ENCODE peak calls at places on chromosomes 13 and 19, in eight cellular contexts. X is HFF-Myc, Q is neural crest cell, M is tibial nerve, A is kidney epithelial cell, J is psoas muscle, W is astrocyte, T is AG04450. I is an unnamed sample.

GRCh38 chr19:27679399-27679798 is 1533.6 kb downstream of the UQCRFS1 start:
- DNase-seq in X (no peak), Q (no peak), M (no peak), A (no peak), J (no peak), W (no peak), T (no peak), I (no peak)

GRCh38 chr19:8120636-8121480 is 28.5 kb downstream of the FBN3 start:
- DNase-seq in X (no peak), Q (no peak), M (no peak), A (no peak), J (no peak), W (no peak), T (no peak), I (no peak)

GRCh38 chr13:77398825-77399620 is 72.1 kb upstream of the MYCBP2 start:
- DNase-seq in X (no peak), Q (no peak), M (no peak), A (no peak), J (no peak), W (no peak), T (no peak), I (no peak)

GRCh38 chr13:20814224-20814910 is 40.6 kb upstream of the EEF1AKMT1 start:
- DNase-seq in X (peak), Q (no peak), M (peak), A (peak), J (peak), W (peak), T (peak), I (no peak)

GRCh38 chr19:18743281-18743825 is 47.8 kb downstream of the COMP start:
- DNase-seq in X (no peak), Q (no peak), M (no peak), A (no peak), J (peak), W (peak), T (peak), I (no peak)

GRCh38 chr19:58557253-58558065 is 952 bp downstream of the UBE2M start:
- DNase-seq in X (no peak), Q (no peak), M (no peak), A (no peak), J (no peak), W (no peak), T (no peak), I (no peak)

GRCh38 chr19:4013886-4014540 is 6.5 kb downstream of the PIAS4 start:
- DNase-seq in X (no peak), Q (no peak), M (no peak), A (no peak), J (no peak), W (no peak), T (no peak), I (no peak)

GRCh38 chr13:28251462-28251861 is 113.1 kb downstream of the PAN3 start:
- DNase-seq in X (no peak), Q (no peak), M (no peak), A (no peak), J (no peak), W (no peak), T (no peak), I (no peak)

GRCh38 chr13:26721251-26721939 is 39.2 kb downstream of the GPR12 start:
- DNase-seq in X (no peak), Q (no peak), M (no peak), A (no peak), J (peak), W (no peak), T (no peak), I (no peak)

GRCh38 chr13:94595006-94595942 is 678 bp downstream of the TGDS start:
- DNase-seq in X (no peak), Q (peak), M (no peak), A (no peak), J (peak), W (no peak), T (no peak), I (no peak)

GRCh38 chr19:34428549-34429285 is 536 bp downstream of the UBA2 start:
- DNase-seq in X (no peak), Q (no peak), M (peak), A (no peak), J (peak), W (peak), T (no peak), I (no peak)

GRCh38 chr13:42211704-42212103 is 60.2 kb upstream of the AKAP11 start:
- DNase-seq in X (peak), Q (no peak), M (no peak), A (no peak), J (no peak), W (peak), T (no peak), I (no peak)

GRCh38 chr19:48836089-48837017 is at the start of gene HSD17B14:
- DNase-seq in X (no peak), Q (peak), M (no peak), A (no peak), J (no peak), W (peak), T (no peak), I (no peak)

GRCh38 chr13:110944121-110944967 is 29.5 kb upstream of the ANKRD10 start:
- DNase-seq in X (peak), Q (no peak), M (no peak), A (peak), J (peak), W (peak), T (peak), I (no peak)

GRCh38 chr13:70568571-70568970 is 460.3 kb upstream of the KLHL1 start:
- DNase-seq in X (no peak), Q (peak), M (peak), A (no peak), J (no peak), W (peak), T (no peak), I (no peak)

GRCh38 chr13:90105881-90106496 is 1241.5 kb upstream of the MIR17HG start:
- DNase-seq in X (no peak), Q (no peak), M (no peak), A (no peak), J (no peak), W (peak), T (no peak), I (no peak)

GRCh38 chr19:20197747-20198146 is 30.7 kb downstream of the ZNF486 start:
- DNase-seq in X (no peak), Q (no peak), M (no peak), A (no peak), J (no peak), W (no peak), T (no peak), I (no peak)

GRCh38 chr13:57787058-57787791 is 155.7 kb downstream of the PCDH17 start:
- DNase-seq in X (no peak), Q (no peak), M (no peak), A (no peak), J (no peak), W (no peak), T (no peak), I (peak)

GRCh38 chr13:52454459-52454824 is 836 bp upstream of the CKAP2 start:
- DNase-seq in X (no peak), Q (no peak), M (no peak), A (no peak), J (no peak), W (no peak), T (no peak), I (no peak)

GRCh38 chr19:29410974-29411615 is 114.7 kb upstream of the VSTM2B start:
- DNase-seq in X (no peak), Q (no peak), M (peak), A (no peak), J (no peak), W (no peak), T (no peak), I (no peak)

GRCh38 chr19:30293051-30293785 is 79.0 kb upstream of the ZNF536 start:
- DNase-seq in X (no peak), Q (no peak), M (no peak), A (no peak), J (no peak), W (no peak), T (no peak), I (no peak)

GRCh38 chr13:31174018-31174417 is 12.3 kb upstream of the HSPH1 start:
- DNase-seq in X (no peak), Q (no peak), M (no peak), A (no peak), J (no peak), W (peak), T (peak), I (no peak)

GRCh38 chr13:20399961-20400360 is 125.7 kb downstream of the CRYL1 start:
- DNase-seq in X (no peak), Q (no peak), M (no peak), A (no peak), J (no peak), W (no peak), T (no peak), I (no peak)

GRCh38 chr13:26254583-26255102 is 714 bp downstream of the CDK8 start:
- DNase-seq in X (no peak), Q (peak), M (peak), A (no peak), J (peak), W (peak), T (no peak), I (no peak)

GRCh38 chr19:6199240-6199983 is 63.9 kb downstream of the ACSBG2 start:
- DNase-seq in X (peak), Q (peak), M (peak), A (peak), J (peak), W (peak), T (peak), I (peak)
- TF ChIP-seq CTCF in X (peak), Q (peak), M (peak), A (peak), J (peak), W (no peak), T (peak), I (no peak)

GRCh38 chr19:33209844-33210230 is 15.7 kb downstream of the LRP3 start:
- DNase-seq in X (no peak), Q (no peak), M (no peak), A (no peak), J (no peak), W (no peak), T (no peak), I (no peak)
- TF ChIP-seq CTCF in X (no peak), Q (no peak), M (no peak), A (no peak), J (no peak), W (no peak), T (no peak), I (no peak)

GRCh38 chr13:49246850-49247721 is 639 bp upstream of the CDADC1 start:
- DNase-seq in X (no peak), Q (no peak), M (no peak), A (no peak), J (no peak), W (no peak), T (no peak), I (no peak)

GRCh38 chr13:49253310-49253709 is 5.6 kb downstream of the CDADC1 start:
- DNase-seq in X (no peak), Q (no peak), M (no peak), A (no peak), J (no peak), W (no peak), T (no peak), I (no peak)

GRCh38 chr13:49247722-49248432 is at the start of gene CDADC1:
- DNase-seq in X (peak), Q (peak), M (peak), A (peak), J (peak), W (peak), T (peak), I (peak)

GRCh38 chr13:49253997-49254396 is 6.3 kb downstream of the CDADC1 start:
- DNase-seq in X (no peak), Q (no peak), M (no peak), A (no peak), J (no peak), W (no peak), T (no peak), I (no peak)

DNA sequence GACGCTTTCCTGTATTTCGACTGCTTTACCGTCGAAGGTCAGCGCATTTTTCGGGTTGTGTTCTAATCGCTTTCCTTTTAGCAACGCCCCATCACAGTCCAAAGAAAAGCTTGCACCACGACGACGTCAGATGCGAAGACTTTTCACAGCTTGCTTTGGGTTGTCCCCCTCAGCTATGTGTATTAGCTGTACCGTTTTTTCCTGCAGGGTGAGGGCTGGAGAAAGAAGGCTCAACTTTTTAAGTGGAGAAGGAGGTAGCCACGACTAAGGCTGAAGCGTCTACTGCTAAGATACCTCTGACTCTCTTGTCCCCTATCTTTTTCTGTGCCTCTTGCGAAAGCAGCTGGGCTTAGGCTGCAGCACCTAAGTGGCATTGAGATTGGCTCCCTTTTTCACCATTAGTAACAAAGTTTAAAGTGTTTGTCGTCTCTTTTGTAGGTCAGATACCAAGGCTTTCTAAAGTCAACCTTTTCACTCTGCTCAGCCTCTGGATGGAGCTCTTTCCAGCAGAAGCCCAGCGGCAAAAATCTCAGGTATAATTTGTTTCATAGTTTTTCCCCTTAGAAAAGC is 793 bp downstream of the CDADC1 start:
- DNase-seq in X (no peak), Q (no peak), M (no peak), A (no peak), J (no peak), W (peak), T (no peak), I (no peak)
- TF ChIP-seq CTCF in X (peak), Q (no peak), M (peak), A (peak), J (no peak), W (peak), T (peak), I (peak)

DNA sequence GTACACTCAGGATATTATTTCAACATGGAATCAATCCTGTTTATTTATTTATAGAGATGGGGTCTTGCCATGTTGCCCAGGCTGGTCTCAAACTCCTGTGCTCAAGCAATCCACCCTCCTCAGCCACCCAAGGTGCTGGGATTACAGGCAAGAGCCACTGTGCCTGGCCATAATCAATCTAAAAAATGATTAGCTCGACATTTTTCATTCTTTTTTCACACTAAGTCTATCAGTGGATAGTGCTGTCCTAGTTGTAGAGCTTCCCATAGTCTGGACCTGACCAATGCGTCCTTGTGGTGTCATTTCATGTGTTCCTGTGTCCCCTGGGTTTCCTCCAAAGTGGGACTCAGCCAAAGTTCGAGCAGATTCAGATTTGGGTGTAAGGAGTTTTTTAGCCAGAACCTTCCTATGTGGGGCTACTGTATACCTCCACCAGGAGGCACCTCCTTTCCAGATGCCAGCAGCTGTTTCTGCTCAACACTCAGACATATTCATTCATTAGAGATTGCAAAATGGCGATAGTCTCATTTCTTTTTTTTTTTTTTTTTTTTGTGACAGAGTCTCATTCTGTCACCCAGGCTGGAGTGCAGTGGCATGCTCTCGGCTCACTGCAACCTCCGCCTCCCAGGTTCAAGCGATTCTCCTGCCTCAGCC is 61.1 kb downstream of the MAP4K1 start:
- DNase-seq in X (no peak), Q (no peak), M (no peak), A (no peak), J (peak), W (no peak), T (no peak), I (no peak)
- TF ChIP-seq CTCF in X (peak), Q (peak), M (no peak), A (peak), J (no peak), W (no peak), T (peak), I (no peak)

GRCh38 chr13:96822900-96823299 is 171.4 kb downstream of the OXGR1 start:
- DNase-seq in X (no peak), Q (no peak), M (no peak), A (no peak), J (no peak), W (no peak), T (no peak), I (no peak)
- TF ChIP-seq CTCF in X (no peak), Q (peak), M (peak), A (peak), J (no peak), W (no peak), T (no peak), I (peak)

GRCh38 chr19:1780272-1780957 is 27.1 kb downstream of the ONECUT3 start:
- DNase-seq in X (no peak), Q (no peak), M (no peak), A (no peak), J (no peak), W (no peak), T (no peak), I (no peak)
- TF ChIP-seq CTCF in X (no peak), Q (peak), M (no peak), A (peak), J (no peak), W (peak), T (peak), I (no peak)

GRCh38 chr19:40583283-40583682 is 6.6 kb downstream of the SHKBP1 start:
- DNase-seq in X (no peak), Q (no peak), M (no peak), A (no peak), J (no peak), W (no peak), T (no peak), I (no peak)

GRCh38 chr19:40585677-40586422 is 9.2 kb downstream of the SHKBP1 start:
- DNase-seq in X (no peak), Q (no peak), M (no peak), A (peak), J (no peak), W (peak), T (no peak), I (no peak)

GRCh38 chr19:40585241-40585640 is 8.6 kb downstream of the SHKBP1 start:
- DNase-seq in X (no peak), Q (no peak), M (no peak), A (no peak), J (no peak), W (no peak), T (no peak), I (no peak)

GRCh38 chr19:40582467-40582866 is 5.8 kb downstream of the SHKBP1 start:
- DNase-seq in X (no peak), Q (no peak), M (no peak), A (no peak), J (no peak), W (no peak), T (no peak), I (no peak)

GRCh38 chr19:40584007-40584406 is 7.3 kb downstream of the SHKBP1 start:
- DNase-seq in X (no peak), Q (no peak), M (no peak), A (no peak), J (no peak), W (no peak), T (no peak), I (no peak)
- TF ChIP-seq CTCF in X (peak), Q (peak), M (no peak), A (peak), J (no peak), W (peak), T (peak), I (peak)

DNA sequence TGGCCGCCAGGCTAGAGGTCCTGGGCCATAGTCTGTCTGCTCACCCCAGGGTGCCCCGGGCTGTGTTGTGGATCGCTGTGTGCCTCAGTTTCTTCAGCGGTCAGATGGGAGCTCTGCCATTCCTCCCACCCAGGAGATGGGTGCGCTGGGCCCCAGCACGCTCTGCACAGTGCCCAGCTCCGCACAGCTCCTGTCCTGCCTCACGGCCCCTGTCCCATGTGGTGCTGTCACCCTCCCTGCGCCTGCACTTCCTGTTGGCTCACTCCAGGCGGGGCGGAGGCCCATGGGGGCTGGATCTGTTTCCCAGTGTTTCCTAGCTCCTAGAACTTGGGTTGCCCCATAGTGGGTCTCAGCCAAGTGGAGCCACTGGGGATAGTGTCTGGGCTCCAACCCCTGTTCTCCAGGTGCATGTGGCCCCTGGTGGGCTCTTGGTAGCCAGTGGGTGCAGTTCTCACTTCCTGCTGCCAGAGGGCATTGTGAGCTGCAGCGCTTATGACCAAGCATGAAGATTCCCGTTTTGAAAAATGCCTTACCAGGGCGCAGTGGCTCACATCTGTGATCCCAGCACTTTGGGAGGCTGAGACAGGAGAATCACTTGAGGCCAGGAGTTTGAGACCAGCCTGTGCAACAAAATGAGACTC is 69.8 kb downstream of the KDM4B start:
- DNase-seq in X (no peak), Q (no peak), M (no peak), A (no peak), J (no peak), W (no peak), T (no peak), I (no peak)
- TF ChIP-seq CTCF in X (peak), Q (peak), M (peak), A (peak), J (peak), W (peak), T (peak), I (peak)

DNA sequence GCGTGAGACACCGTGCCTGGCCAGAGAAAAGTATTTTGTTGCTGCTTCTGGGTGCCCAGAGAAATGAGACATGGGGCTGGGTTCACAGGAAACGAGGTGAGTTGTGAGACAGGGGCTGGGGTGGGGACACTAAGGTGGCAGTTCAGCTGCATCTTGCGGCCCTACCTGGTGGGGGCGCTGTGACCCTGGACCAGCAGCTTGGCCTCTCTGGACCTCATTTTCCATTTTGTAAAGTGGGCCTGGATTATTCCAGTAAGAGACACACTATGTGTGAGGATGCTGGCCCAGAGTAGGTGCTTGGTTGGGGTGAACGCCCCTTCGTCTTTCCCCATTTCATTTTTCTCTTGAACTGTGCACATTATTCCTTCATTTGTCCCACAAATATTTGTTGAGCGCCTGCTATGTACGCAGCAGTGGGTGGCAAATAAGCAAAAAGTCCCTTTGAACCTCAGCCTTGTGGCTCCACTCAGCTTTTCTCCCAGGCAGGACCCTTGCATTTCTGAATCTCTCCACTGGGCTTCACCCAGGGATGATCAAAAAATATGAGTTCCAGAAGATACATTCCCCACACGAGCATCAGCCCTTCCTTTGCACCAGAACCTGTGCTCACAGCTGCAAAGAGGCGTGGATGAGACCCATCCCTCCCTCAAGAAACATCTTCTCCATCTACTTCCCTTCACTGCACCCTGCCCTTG is 26.6 kb upstream of the OR10H1 start:
- DNase-seq in X (no peak), Q (no peak), M (no peak), A (no peak), J (no peak), W (no peak), T (no peak), I (no peak)
- TF ChIP-seq CTCF in X (no peak), Q (no peak), M (no peak), A (no peak), J (no peak), W (no peak), T (no peak), I (no peak)

GRCh38 chr13:109400625-109401257 is 385.6 kb downstream of the IRS2 start:
- DNase-seq in X (no peak), Q (no peak), M (no peak), A (no peak), J (no peak), W (no peak), T (no peak), I (no peak)
- TF ChIP-seq CTCF in X (no peak), Q (no peak), M (no peak), A (no peak), J (no peak), W (no peak), T (no peak), I (no peak)

I was measured in D721Med.